ENCODE peak calls at places on chromosomes 3 and 15, in eight cellular contexts. V is mesothelial cell of epicardium; N is colonic mucosa; S is endothelial cell; A is activated CD4-positive, CD25-positive, alpha-beta regulatory T cell; G is anterior cingulate cortex; U is cardiac muscle cell; F is cerebellum. O is an unnamed sample.
A peak's percentile ranks its signal among the peaks of the same experiment; 100 is the strongest.

GRCh38 chr15:69777356-69777755 is 320.4 kb downstream of the TLE3 start:
- DNase-seq in V (no peak), N (no peak), S (no peak), A (no peak), G (no peak), U (no peak), F (no peak), O (no peak)

GRCh38 chr3:58556761-58557181 is 19.8 kb upstream of the ACOX2 start:
- DNase-seq in V (no peak), N (no peak), S (no peak), A (no peak), G (peak; percentile 72), U (no peak), F (no peak), O (peak; percentile 66)

GRCh38 chr3:1908651-1909445 is 189.8 kb upstream of the CNTN4 start:
- DNase-seq in V (no peak), N (no peak), S (no peak), A (no peak), G (no peak), U (no peak), F (peak; percentile 10), O (no peak)

GRCh38 chr3:72836923-72837322 is 11.3 kb downstream of the SHQ1 start:
- DNase-seq in V (no peak), N (no peak), S (no peak), A (no peak), G (peak; percentile 81), U (no peak), F (peak; percentile 64), O (no peak)

GRCh38 chr3:155424041-155424605 is 130.6 kb upstream of the STRIT1 start:
- DNase-seq in V (no peak), N (no peak), S (no peak), A (no peak), G (no peak), U (no peak), F (no peak), O (no peak)

GRCh38 chr3:48595526-48596121 is 495 bp upstream of the COL7A1 start:
- DNase-seq in V (no peak), N (no peak), S (no peak), A (no peak), G (no peak), U (no peak), F (peak; percentile 13), O (peak; percentile 48)

GRCh38 chr15:92029767-92030166 is 176.3 kb downstream of the SLCO3A1 start:
- DNase-seq in V (no peak), N (peak; percentile 31), S (no peak), A (no peak), G (no peak), U (no peak), F (no peak), O (no peak)

GRCh38 chr3:11717301-11717700 is 73.6 kb upstream of the VGLL4 start:
- DNase-seq in V (no peak), N (no peak), S (no peak), A (no peak), G (no peak), U (no peak), F (no peak), O (no peak)

GRCh38 chr3:14460342-14461005 is 58.1 kb downstream of the SLC6A6 start:
- DNase-seq in V (no peak), N (peak; percentile 43), S (no peak), A (no peak), G (peak; percentile 58), U (no peak), F (peak; percentile 76), O (no peak)

GRCh38 chr3:31011383-31011782 is 116.9 kb upstream of the GADL1 start:
- DNase-seq in V (no peak), N (no peak), S (no peak), A (no peak), G (no peak), U (no peak), F (peak; percentile 2), O (no peak)

GRCh38 chr15:66698318-66698961 is 3.6 kb upstream of the SMAD6 start:
- DNase-seq in V (peak; percentile 70), N (peak; percentile 75), S (peak; percentile 74), A (no peak), G (no peak), U (peak; percentile 85), F (peak; percentile 23), O (peak; percentile 70)

GRCh38 chr3:31895471-31895870 is 85.6 kb downstream of the OSBPL10 start:
- DNase-seq in V (no peak), N (no peak), S (no peak), A (no peak), G (no peak), U (no peak), F (no peak), O (no peak)

GRCh38 chr3:141452045-141452444 is 34.8 kb upstream of the RASA2 start:
- DNase-seq in V (no peak), N (no peak), S (peak; percentile 26), A (peak; percentile 6), G (no peak), U (peak; percentile 43), F (peak; percentile 31), O (no peak)

GRCh38 chr15:88073386-88073681 is 183.2 kb downstream of the NTRK3 start:
- DNase-seq in V (no peak), N (no peak), S (no peak), A (no peak), G (no peak), U (no peak), F (no peak), O (no peak)

GRCh38 chr15:71291723-71292122 is 176.5 kb downstream of the THSD4 start:
- DNase-seq in V (no peak), N (no peak), S (no peak), A (no peak), G (no peak), U (no peak), F (no peak), O (no peak)

GRCh38 chr3:151330899-151331298 is 1.6 kb upstream of the P2RY13 start:
- DNase-seq in V (no peak), N (no peak), S (no peak), A (no peak), G (no peak), U (no peak), F (no peak), O (no peak)

GRCh38 chr3:25944328-25944727 is 154.4 kb downstream of the OXSM start:
- DNase-seq in V (no peak), N (no peak), S (no peak), A (no peak), G (no peak), U (no peak), F (no peak), O (no peak)

GRCh38 chr3:191141728-191142127 is 57.3 kb upstream of the OSTN start:
- DNase-seq in V (no peak), N (no peak), S (no peak), A (no peak), G (no peak), U (no peak), F (no peak), O (no peak)

GRCh38 chr3:65659396-65659795 is 379.3 kb downstream of the MAGI1 start:
- DNase-seq in V (no peak), N (no peak), S (no peak), A (no peak), G (no peak), U (no peak), F (no peak), O (no peak)

GRCh38 chr15:98953000-98953776 is 54.4 kb downstream of the PGPEP1L start:
- DNase-seq in V (no peak), N (no peak), S (no peak), A (no peak), G (no peak), U (no peak), F (no peak), O (no peak)

GRCh38 chr3:146974001-146974400 is 368.9 kb upstream of the PLSCR5 start:
- DNase-seq in V (no peak), N (no peak), S (no peak), A (no peak), G (peak; percentile 36), U (no peak), F (peak; percentile 52), O (peak; percentile 39)

GRCh38 chr15:58179206-58179605 is 41.0 kb downstream of the AQP9 start:
- DNase-seq in V (no peak), N (no peak), S (no peak), A (no peak), G (no peak), U (no peak), F (no peak), O (no peak)

GRCh38 chr3:158273646-158274045 is 163.8 kb downstream of the RSRC1 start:
- DNase-seq in V (no peak), N (no peak), S (no peak), A (no peak), G (no peak), U (no peak), F (no peak), O (no peak)

GRCh38 chr15:60000824-60001641 is 3.1 kb upstream of the FOXB1 start:
- DNase-seq in V (no peak), N (no peak), S (no peak), A (no peak), G (no peak), U (no peak), F (no peak), O (no peak)

GRCh38 chr15:77030928-77031375 is 36.0 kb downstream of the PSTPIP1 start:
- DNase-seq in V (peak; percentile 35), N (no peak), S (peak; percentile 6), A (no peak), G (no peak), U (no peak), F (no peak), O (no peak)

GRCh38 chr3:138935864-138936762 is 10.8 kb downstream of the FOXL2 start:
- DNase-seq in V (peak; percentile 90), N (peak; percentile 76), S (peak; percentile 92), A (peak; percentile 59), G (peak; percentile 24), U (peak; percentile 74), F (peak; percentile 76), O (peak; percentile 93)

GRCh38 chr3:187738400-187739124 is 6.7 kb downstream of the BCL6 start:
- DNase-seq in V (peak; percentile 75), N (peak; percentile 94), S (peak; percentile 80), A (peak; percentile 56), G (peak; percentile 83), U (peak; percentile 94), F (peak; percentile 95), O (peak; percentile 81)